ENCODE peak calls at places on chromosome 7, in four cellular contexts. V, C, M and U are unnamed samples.

GRCh38 chr7:92614586-92615237 is 24.5 kb upstream of the FAM133B start:
- DNase-seq in V (no peak), C (no peak), M (peak; percentile 54), U (no peak)

GRCh38 chr7:48962821-48963505 is 38.6 kb downstream of the CDC14C start:
- DNase-seq in V (no peak), C (no peak), M (no peak), U (no peak)

GRCh38 chr7:83060218-83060617 is 102.5 kb downstream of the PCLO start:
- DNase-seq in V (no peak), C (no peak), M (no peak), U (no peak)

GRCh38 chr7:131919920-131920709 is 363.7 kb upstream of the PODXL start:
- DNase-seq in V (no peak), C (no peak), M (no peak), U (no peak)

GRCh38 chr7:951881-952547 is 2.5 kb downstream of the ADAP1 start:
- DNase-seq in V (no peak), C (no peak), M (no peak), U (no peak)

GRCh38 chr7:155190608-155191536 is 106.8 kb upstream of the INSIG1 start:
- DNase-seq in V (peak; percentile 20), C (peak; percentile 91), M (no peak), U (no peak)

GRCh38 chr7:69728299-69728698 is 130.0 kb downstream of the AUTS2 start:
- DNase-seq in V (no peak), C (no peak), M (no peak), U (no peak)

GRCh38 chr7:83791737-83792136 is 142.8 kb upstream of the SEMA3E start:
- DNase-seq in V (no peak), C (no peak), M (no peak), U (no peak)

GRCh38 chr7:20778063-20778721 is 8.5 kb downstream of the SP8 start:
- DNase-seq in V (peak; percentile 30), C (peak; percentile 28), M (no peak), U (no peak)

GRCh38 chr7:153297141-153297540 is 537.6 kb downstream of the ACTR3B start:
- DNase-seq in V (no peak), C (no peak), M (no peak), U (no peak)

GRCh38 chr7:106022193-106022821 is 59.2 kb downstream of the CDHR3 start:
- DNase-seq in V (no peak), C (no peak), M (no peak), U (no peak)

GRCh38 chr7:28871083-28871482 is 87.0 kb downstream of the TRIL start:
- DNase-seq in V (no peak), C (no peak), M (no peak), U (no peak)

GRCh38 chr7:67301667-67302066 is 305.0 kb downstream of the TYW1 start:
- DNase-seq in V (peak; percentile 2), C (no peak), M (peak; percentile 25), U (no peak)

GRCh38 chr7:6148724-6149360 is 117.7 kb downstream of the ANKRD61 start:
- DNase-seq in V (no peak), C (no peak), M (no peak), U (no peak)

GRCh38 chr7:16649196-16649595 is 3.2 kb downstream of the BZW2 start:
- DNase-seq in V (peak; percentile 81), C (no peak), M (no peak), U (no peak)

GRCh38 chr7:3955751-3956696 is 655.0 kb downstream of the SDK1 start:
- DNase-seq in V (peak; percentile 43), C (no peak), M (peak; percentile 65), U (peak; percentile 72)

GRCh38 chr7:11239311-11239710 is 265.6 kb downstream of the PHF14 start:
- DNase-seq in V (no peak), C (no peak), M (no peak), U (no peak)

GRCh38 chr7:22664988-22665798 is 61.8 kb upstream of the IL6 start:
- DNase-seq in V (no peak), C (peak; percentile 38), M (no peak), U (no peak)

GRCh38 chr7:30180718-30181117 is 45.9 kb downstream of the MTURN start:
- DNase-seq in V (no peak), C (no peak), M (no peak), U (no peak)

GRCh38 chr7:30175171-30175570 is 40.4 kb downstream of the MTURN start:
- DNase-seq in V (no peak), C (no peak), M (no peak), U (no peak)

GRCh38 chr7:30176463-30177090 is 41.8 kb downstream of the MTURN start:
- DNase-seq in V (no peak), C (no peak), M (no peak), U (no peak)

GRCh38 chr7:30179016-30179436 is 44.2 kb downstream of the MTURN start:
- DNase-seq in V (no peak), C (no peak), M (no peak), U (no peak)

GRCh38 chr7:30177186-30177585 is 42.4 kb downstream of the MTURN start:
- DNase-seq in V (no peak), C (no peak), M (no peak), U (no peak)
- H3K4me1 ChIP-seq in V (no peaks in the 10 kb centered on the region), C (no peaks in the 10 kb centered on the region), M (peaks cover 12% of the 10 kb centered on the region), U (peaks cover 23% of the 10 kb centered on the region)

GRCh38 chr7:46939089-46939488 is 642.8 kb downstream of the TNS3 start:
- DNase-seq in V (no peak), C (no peak), M (no peak), U (no peak)

GRCh38 chr7:46939558-46939957 is 642.4 kb downstream of the TNS3 start:
- DNase-seq in V (no peak), C (no peak), M (no peak), U (no peak)

GRCh38 chr7:46942574-46942973 is 639.3 kb downstream of the TNS3 start:
- DNase-seq in V (no peak), C (no peak), M (no peak), U (no peak)

GRCh38 chr7:46937826-46938225 is 644.1 kb downstream of the TNS3 start:
- DNase-seq in V (no peak), C (no peak), M (no peak), U (no peak)

GRCh38 chr7:46940178-46940577 is 641.7 kb downstream of the TNS3 start:
- DNase-seq in V (no peak), C (no peak), M (no peak), U (no peak)
- H3K9me1 ChIP-seq in V (no peaks in the 10 kb centered on the region), C (no peaks in the 10 kb centered on the region), M (no peaks in the 10 kb centered on the region), U (no peaks in the 10 kb centered on the region)

GRCh38 chr7:127437772-127438330 is 45.3 kb upstream of the ZNF800 start:
- DNase-seq in V (no peak), C (no peak), M (peak; percentile 78), U (no peak)
- H3K4me2 ChIP-seq in V (no peak overlapping the region), C (no peak overlapping the region), M (peak overlapping the region; percentile 76), U (no peak overlapping the region)

GRCh38 chr7:121021266-121021969 is 32.9 kb downstream of the CPED1 start:
- DNase-seq in V (peak; percentile 48), C (no peak), M (no peak), U (no peak)
- H3K4me1 ChIP-seq in V (peaks cover 23% of the 10 kb centered on the region), C (no peaks in the 10 kb centered on the region), M (peaks cover 15% of the 10 kb centered on the region), U (no peaks in the 10 kb centered on the region)